ENCODE peak calls at places on chromosome 15, in seven cellular contexts. T is GM23248, B is pancreas, W is cardiac muscle cell, Y is right atrium auricular region, S is body of pancreas, L is GM12878. M is an unnamed sample.

GRCh38 chr15:78204351-78205309 is 29.7 kb downstream of the ACSBG1 start:
- DNase-seq in Y (peak; percentile 59), S (peak; percentile 81), B (peak; percentile 66), T (no peak), W (peak; percentile 77), L (no peak), M (peak; percentile 3)

GRCh38 chr15:92009162-92009561 is 155.7 kb downstream of the SLCO3A1 start:
- DNase-seq in W (no peak), S (no peak), T (no peak), L (no peak), Y (no peak), B (no peak), M (no peak)

GRCh38 chr15:74573987-74574386 is 33.0 kb downstream of the ARID3B start:
- DNase-seq in W (no peak), T (peak; percentile 58), Y (no peak), B (no peak), L (no peak), S (no peak), M (no peak)

GRCh38 chr15:48913141-48913540 is 35.2 kb downstream of the EID1 start:
- DNase-seq in W (no peak), S (no peak), B (no peak), T (no peak), L (no peak), Y (no peak), M (no peak)

GRCh38 chr15:45186771-45187577 is 792 bp downstream of the SHF start:
- DNase-seq in B (no peak), T (no peak), W (no peak), Y (no peak), S (no peak), L (no peak), M (no peak)

GRCh38 chr15:69958494-69959134 is 139.1 kb downstream of the TLE3 start:
- DNase-seq in B (no peak), Y (no peak), L (no peak), W (no peak), S (no peak), T (peak; percentile 37), M (no peak)

GRCh38 chr15:90907838-90908507 is 4.9 kb downstream of the MAN2A2 start:
- DNase-seq in Y (no peak), L (no peak), T (no peak), B (no peak), W (peak; percentile 29), S (no peak), M (no peak)

GRCh38 chr15:59736181-59736580 is 47.1 kb upstream of the BNIP2 start:
- DNase-seq in L (no peak), S (no peak), T (no peak), B (no peak), W (no peak), Y (no peak), M (no peak)

GRCh38 chr15:28900892-28901586 is 15.3 kb downstream of the APBA2 start:
- DNase-seq in W (no peak), B (no peak), S (no peak), Y (no peak), T (no peak), L (no peak), M (no peak)

GRCh38 chr15:73924258-73924921 is 1.9 kb upstream of the LOXL1 start:
- DNase-seq in S (no peak), Y (peak; percentile 77), T (peak; percentile 95), L (no peak), B (no peak), W (peak; percentile 89), M (peak; percentile 36)

GRCh38 chr15:42364529-42364928 is 5.2 kb downstream of the CAPN3 start:
- DNase-seq in B (peak; percentile 30), W (peak; percentile 21), S (peak; percentile 24), L (no peak), T (peak; percentile 7), Y (no peak), M (peak; percentile 12)

GRCh38 chr15:99711685-99712084 is 21.6 kb downstream of the LYSMD4 start:
- DNase-seq in Y (no peak), W (no peak), T (no peak), B (no peak), L (no peak), S (no peak), M (no peak)
- H3K4me1 ChIP-seq in Y (peaks cover 74% of the 10 kb centered on the region), W (peaks cover 42% of the 10 kb centered on the region), T (peaks cover 25% of the 10 kb centered on the region), B (peaks cover 9% of the 10 kb centered on the region), L (peaks cover 14% of the 10 kb centered on the region), S (peaks cover 20% of the 10 kb centered on the region), M (no peaks in the 10 kb centered on the region)

DNA sequence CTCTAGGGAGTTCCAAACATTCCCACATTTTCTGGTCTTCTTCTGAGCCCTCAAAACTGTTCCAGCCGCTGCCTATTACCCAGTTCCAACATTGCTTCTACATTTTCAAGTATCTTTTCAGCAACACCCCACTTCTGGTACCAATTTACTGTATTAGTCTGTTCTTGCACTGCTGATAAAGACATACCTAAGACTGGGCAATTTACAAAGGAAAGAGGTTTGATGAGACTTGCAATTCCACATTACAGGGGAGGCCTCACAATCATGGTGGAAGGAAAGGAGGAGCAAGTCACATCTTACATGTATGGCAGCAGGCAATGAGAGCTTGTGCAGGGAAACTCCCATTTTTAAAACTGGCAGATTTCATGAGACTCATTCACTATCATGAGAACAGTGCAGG is 629.1 kb upstream of the NR2F2 start:
- DNase-seq in S (no peak), Y (no peak), B (no peak), L (no peak), W (no peak), T (no peak), M (no peak)
- H3K9me3 ChIP-seq in S (peaks cover 22% of the 10 kb centered on the region), Y (peaks cover 21% of the 10 kb centered on the region), B (no peaks in the 10 kb centered on the region), L (peaks cover 8% of the 10 kb centered on the region), W (peaks cover 5% of the 10 kb centered on the region), T (peaks cover 17% of the 10 kb centered on the region), M (no peaks in the 10 kb centered on the region)

GRCh38 chr15:40454904-40455391 is 14.2 kb downstream of the BAHD1 start:
- DNase-seq in B (no peak), S (no peak), L (no peak), W (peak; percentile 42), Y (no peak), T (peak; percentile 69), M (no peak)
- H3K4me1 ChIP-seq in B (peaks cover 20% of the 10 kb centered on the region), S (peaks cover 59% of the 10 kb centered on the region), L (peaks cover 41% of the 10 kb centered on the region), W (peaks cover 8% of the 10 kb centered on the region), Y (peaks cover 50% of the 10 kb centered on the region), T (peaks cover 17% of the 10 kb centered on the region), M (no peaks in the 10 kb centered on the region)

GRCh38 chr15:20652914-20653313 is 111.3 kb upstream of the GOLGA6L6 start:
- DNase-seq in W (no peak), L (no peak), T (no peak), S (no peak), B (no peak), Y (no peak), M (no peak)
- H3K9me3 ChIP-seq in W (peaks cover 5% of the 10 kb centered on the region), L (no peaks in the 10 kb centered on the region), T (peaks cover 4% of the 10 kb centered on the region), S (no peaks in the 10 kb centered on the region), B (no peaks in the 10 kb centered on the region), Y (no peaks in the 10 kb centered on the region), M (no peaks in the 10 kb centered on the region)

DNA sequence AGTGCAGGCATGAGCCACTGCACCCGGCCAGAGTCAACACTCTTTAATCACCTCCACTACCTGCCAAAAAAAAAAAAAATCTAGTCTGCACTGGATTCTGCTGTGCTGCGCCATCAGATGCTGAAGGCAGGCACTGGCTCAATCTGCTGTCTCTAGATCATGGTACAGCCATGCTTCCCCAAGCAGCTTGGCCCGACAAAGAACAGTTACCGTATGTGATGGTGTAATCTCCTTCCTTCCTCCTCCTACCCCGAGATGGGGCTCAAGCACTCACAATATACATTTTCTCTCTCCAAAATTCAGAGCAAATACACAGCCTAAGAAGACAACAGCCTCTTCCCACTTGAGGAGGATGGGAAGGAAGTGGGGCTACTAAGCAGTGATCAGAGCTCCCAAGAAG is 45.1 kb downstream of the DAPK2 start:
- DNase-seq in B (no peak), T (no peak), L (no peak), W (no peak), Y (no peak), S (no peak), M (no peak)
- H3K4me1 ChIP-seq in B (no peaks in the 10 kb centered on the region), T (peaks cover 38% of the 10 kb centered on the region), L (peaks cover 22% of the 10 kb centered on the region), W (no peaks in the 10 kb centered on the region), Y (peaks cover 67% of the 10 kb centered on the region), S (peaks cover 38% of the 10 kb centered on the region), M (no peaks in the 10 kb centered on the region)

M was measured in prostate gland.